ENCODE peak calls at places on chromosomes 7 and 10, in four cellular contexts. One of them, this sample, is unnamed.

GRCh38 chr10:63467833-63468232 is 2.1 kb upstream of the JMJD1C start:
- DNase-seq in choroid plexus epithelial cell: no peak
- DNase-seq in tibial artery: no peak
- DNase-seq in foreskin fibroblast: peak; percentile 18
- DNase-seq in this sample: no peak

GRCh38 chr10:71188201-71188600 is 24.2 kb upstream of the UNC5B start:
- DNase-seq in foreskin fibroblast: no peak
- DNase-seq in tibial artery: no peak
- DNase-seq in choroid plexus epithelial cell: no peak
- DNase-seq in this sample: no peak

GRCh38 chr7:151705744-151706567 is 171.0 kb downstream of the PRKAG2 start:
- DNase-seq in foreskin fibroblast: peak; percentile 40
- DNase-seq in choroid plexus epithelial cell: peak; percentile 76
- DNase-seq in tibial artery: no peak
- DNase-seq in this sample: no peak

GRCh38 chr7:158053516-158053915 is 534.1 kb downstream of the PTPRN2 start:
- DNase-seq in tibial artery: no peak
- DNase-seq in choroid plexus epithelial cell: no peak
- DNase-seq in foreskin fibroblast: no peak
- DNase-seq in this sample: no peak

GRCh38 chr7:152459724-152460251 is 24.0 kb upstream of the KMT2C start:
- DNase-seq in tibial artery: no peak
- DNase-seq in choroid plexus epithelial cell: peak; percentile 41
- DNase-seq in foreskin fibroblast: peak; percentile 53
- DNase-seq in this sample: no peak

GRCh38 chr10:28721318-28721717 is 44.0 kb downstream of the BAMBI start:
- DNase-seq in choroid plexus epithelial cell: no peak
- DNase-seq in tibial artery: no peak
- DNase-seq in foreskin fibroblast: no peak
- DNase-seq in this sample: no peak

GRCh38 chr10:29839826-29840515 is 205.2 kb upstream of the SVIL start:
- DNase-seq in tibial artery: no peak
- DNase-seq in choroid plexus epithelial cell: no peak
- DNase-seq in foreskin fibroblast: no peak
- DNase-seq in this sample: no peak

GRCh38 chr10:15176269-15176668 is 7.8 kb upstream of the NMT2 start:
- DNase-seq in choroid plexus epithelial cell: no peak
- DNase-seq in tibial artery: no peak
- DNase-seq in foreskin fibroblast: no peak
- DNase-seq in this sample: no peak

GRCh38 chr7:142787783-142788182 is 17.0 kb downstream of the PRSS2 start:
- DNase-seq in tibial artery: no peak
- DNase-seq in choroid plexus epithelial cell: no peak
- DNase-seq in foreskin fibroblast: no peak
- DNase-seq in this sample: no peak

GRCh38 chr10:58335306-58336005 is 650 bp downstream of the UBE2D1 start:
- DNase-seq in choroid plexus epithelial cell: peak; percentile 32
- DNase-seq in foreskin fibroblast: peak; percentile 37
- DNase-seq in tibial artery: peak; percentile 66
- DNase-seq in this sample: no peak

GRCh38 chr7:84144480-84144879 is 50.1 kb downstream of the SEMA3A start:
- DNase-seq in foreskin fibroblast: no peak
- DNase-seq in choroid plexus epithelial cell: peak; percentile 41
- DNase-seq in tibial artery: no peak
- DNase-seq in this sample: no peak

GRCh38 chr10:89332718-89333281 is 5.0 kb downstream of the IFIT3 start:
- DNase-seq in tibial artery: no peak
- DNase-seq in foreskin fibroblast: no peak
- DNase-seq in choroid plexus epithelial cell: no peak
- DNase-seq in this sample: no peak

GRCh38 chr7:128874140-128875031 is 11.7 kb downstream of the ATP6V1F start:
- DNase-seq in tibial artery: no peak
- DNase-seq in foreskin fibroblast: no peak
- DNase-seq in choroid plexus epithelial cell: no peak
- DNase-seq in this sample: no peak

GRCh38 chr10:132448248-132448731 is 51.3 kb downstream of the PWWP2B start:
- DNase-seq in choroid plexus epithelial cell: no peak
- DNase-seq in foreskin fibroblast: no peak
- DNase-seq in tibial artery: no peak
- DNase-seq in this sample: no peak

GRCh38 chr10:16986406-16987128 is 143.0 kb downstream of the CUBN start:
- DNase-seq in tibial artery: no peak
- DNase-seq in foreskin fibroblast: peak; percentile 94
- DNase-seq in choroid plexus epithelial cell: peak; percentile 73
- DNase-seq in this sample: peak; percentile 74

GRCh38 chr7:156673902-156674301 is 33.3 kb downstream of the RNF32 start:
- DNase-seq in tibial artery: no peak
- DNase-seq in foreskin fibroblast: no peak
- DNase-seq in choroid plexus epithelial cell: no peak
- DNase-seq in this sample: no peak

GRCh38 chr7:114466911-114467310 is 52.3 kb downstream of the FOXP2 start:
- DNase-seq in tibial artery: no peak
- DNase-seq in choroid plexus epithelial cell: peak; percentile 37
- DNase-seq in foreskin fibroblast: no peak
- DNase-seq in this sample: no peak

GRCh38 chr10:58951087-58951486 is 225.4 kb upstream of the PHYHIPL start:
- DNase-seq in choroid plexus epithelial cell: no peak
- DNase-seq in tibial artery: no peak
- DNase-seq in foreskin fibroblast: no peak
- DNase-seq in this sample: no peak

GRCh38 chr7:151425670-151426075 is 14.3 kb downstream of the CRYGN start:
- DNase-seq in tibial artery: peak; percentile 76
- DNase-seq in foreskin fibroblast: peak; percentile 36
- DNase-seq in choroid plexus epithelial cell: peak; percentile 93
- DNase-seq in this sample: peak; percentile 82

GRCh38 chr10:107701947-107702346 is 537.4 kb upstream of the SORCS1 start:
- DNase-seq in foreskin fibroblast: no peak
- DNase-seq in tibial artery: no peak
- DNase-seq in choroid plexus epithelial cell: peak; percentile 2
- DNase-seq in this sample: peak; percentile 3

GRCh38 chr7:138945806-138946205 is 35.4 kb downstream of the KIAA1549 start:
- DNase-seq in choroid plexus epithelial cell: no peak
- DNase-seq in tibial artery: no peak
- DNase-seq in foreskin fibroblast: no peak
- DNase-seq in this sample: no peak

GRCh38 chr7:106369349-106369748 is 84.6 kb upstream of the NAMPT start:
- DNase-seq in choroid plexus epithelial cell: peak; percentile 62
- DNase-seq in foreskin fibroblast: peak; percentile 79
- DNase-seq in tibial artery: no peak
- DNase-seq in this sample: no peak

GRCh38 chr7:106367664-106368063 is 82.9 kb upstream of the NAMPT start:
- DNase-seq in choroid plexus epithelial cell: no peak
- DNase-seq in foreskin fibroblast: no peak
- DNase-seq in tibial artery: no peak
- DNase-seq in this sample: no peak

GRCh38 chr7:106369816-106370215 is 85.0 kb upstream of the NAMPT start:
- DNase-seq in choroid plexus epithelial cell: no peak
- DNase-seq in foreskin fibroblast: no peak
- DNase-seq in tibial artery: no peak
- DNase-seq in this sample: no peak

GRCh38 chr7:106365252-106366005 is 80.6 kb upstream of the NAMPT start:
- DNase-seq in tibial artery: no peak
- DNase-seq in choroid plexus epithelial cell: peak; percentile 39
- DNase-seq in foreskin fibroblast: no peak
- DNase-seq in this sample: no peak

GRCh38 chr7:106367018-106367420 is 82.2 kb upstream of the NAMPT start:
- DNase-seq in foreskin fibroblast: peak; percentile 11
- DNase-seq in choroid plexus epithelial cell: peak; percentile 65
- DNase-seq in tibial artery: no peak
- DNase-seq in this sample: no peak
- TF ChIP-seq CTCF in foreskin fibroblast: peak; percentile 14
- TF ChIP-seq CTCF in choroid plexus epithelial cell: peak; percentile 67
- TF ChIP-seq CTCF in tibial artery: peak; percentile 7
- TF ChIP-seq CTCF in this sample: peak; percentile 36

DNA sequence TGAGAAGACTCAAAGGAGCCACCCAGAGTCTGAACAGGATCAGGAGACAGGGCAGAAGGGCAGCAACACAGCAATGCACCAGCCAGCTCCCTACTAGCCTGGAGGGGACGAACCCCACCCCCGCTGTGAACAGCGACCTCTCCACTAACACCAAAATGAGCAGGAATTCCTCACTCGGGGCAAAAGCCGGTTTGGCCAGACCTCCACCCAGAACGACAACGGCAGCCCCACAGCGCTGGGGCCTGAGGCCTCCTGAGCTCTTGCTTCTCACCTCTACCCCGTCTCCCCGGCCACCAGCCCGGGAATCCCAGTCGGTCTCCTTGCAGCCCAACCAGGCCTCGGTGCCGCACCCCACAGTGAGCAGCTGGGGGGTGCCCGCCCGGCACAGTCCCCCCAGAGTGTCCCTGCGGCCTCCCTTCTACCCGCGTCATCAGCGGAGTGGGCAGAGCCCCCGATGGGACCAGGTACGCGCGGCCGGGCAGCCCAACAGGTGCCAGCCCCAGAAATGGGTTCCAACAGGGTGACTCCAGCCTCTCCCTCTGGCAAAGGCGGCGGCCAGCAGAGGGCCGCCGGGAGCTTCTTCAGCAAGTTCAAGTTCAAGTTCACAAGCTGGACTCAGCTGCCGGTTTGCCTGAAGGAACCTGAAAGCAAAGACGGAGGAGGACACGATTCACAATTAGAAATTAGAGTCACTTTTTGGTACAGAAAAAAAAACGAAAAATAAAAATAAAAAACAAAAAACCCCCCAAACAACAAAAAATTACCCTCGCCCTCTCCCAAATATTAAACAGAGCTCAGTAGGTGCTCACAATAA is 129.0 kb downstream of the MARCHF5 start:
- DNase-seq in tibial artery: no peak
- DNase-seq in choroid plexus epithelial cell: peak; percentile 65
- DNase-seq in foreskin fibroblast: peak; percentile 57
- DNase-seq in this sample: no peak
- H3K4me3 ChIP-seq in tibial artery: peak overlapping the region; percentile 39
- H3K4me3 ChIP-seq in choroid plexus epithelial cell: peak overlapping the region; percentile 44
- H3K4me3 ChIP-seq in foreskin fibroblast: peak overlapping the region; percentile 41
- H3K4me3 ChIP-seq in this sample: no peak overlapping the region

GRCh38 chr7:35430547-35431153 is 176.8 kb upstream of the TBX20 start:
- DNase-seq in choroid plexus epithelial cell: peak; percentile 22
- DNase-seq in tibial artery: no peak
- DNase-seq in foreskin fibroblast: no peak
- DNase-seq in this sample: no peak
- TF ChIP-seq CTCF in choroid plexus epithelial cell: peak; percentile 43
- TF ChIP-seq CTCF in tibial artery: no peak
- TF ChIP-seq CTCF in foreskin fibroblast: peak; percentile 21
- TF ChIP-seq CTCF in this sample: peak; percentile 51

DNA sequence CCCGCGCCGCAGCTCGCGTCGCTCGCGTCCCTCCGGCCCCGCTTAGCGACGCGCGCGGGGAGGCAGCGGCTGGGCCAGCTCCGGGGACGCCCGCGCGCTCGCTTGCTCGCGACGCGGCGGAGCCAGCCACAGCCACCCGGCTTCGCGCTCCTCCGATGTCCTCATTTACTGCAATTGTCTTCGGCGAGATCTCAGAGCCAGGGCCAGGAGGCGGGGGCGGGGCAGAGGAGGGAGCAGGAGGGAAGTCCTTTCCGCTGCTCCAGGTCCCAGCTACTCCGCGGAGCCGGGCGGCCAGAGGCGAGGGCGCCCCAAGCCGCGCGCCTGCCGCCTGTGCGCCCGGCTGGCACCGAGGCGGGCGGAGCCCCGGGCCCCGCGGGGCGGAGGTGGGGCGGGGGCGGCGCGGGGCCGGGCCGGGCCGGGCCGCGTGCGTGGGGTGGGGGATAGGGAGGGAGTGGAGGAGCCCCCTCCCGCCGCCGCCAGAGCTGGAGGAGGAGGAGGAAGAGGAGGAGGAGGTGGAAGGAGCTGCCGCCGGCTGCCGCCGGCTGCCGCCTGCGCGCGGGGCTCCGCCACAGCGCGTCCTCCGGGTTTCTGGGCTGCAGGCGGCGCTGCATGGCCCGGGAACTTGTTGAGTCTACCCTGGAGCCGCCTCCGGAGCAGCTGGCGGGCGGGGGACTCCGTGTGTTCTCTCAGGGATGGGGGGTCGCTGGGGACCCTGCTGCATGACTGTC is at the start of gene INSYN2A:
- DNase-seq in tibial artery: no peak
- DNase-seq in foreskin fibroblast: peak; percentile 46
- DNase-seq in choroid plexus epithelial cell: peak; percentile 48
- DNase-seq in this sample: no peak
- H3K4me3 ChIP-seq in tibial artery: peak within 1 kb of the TSS; percentile 51
- H3K4me3 ChIP-seq in foreskin fibroblast: peak within 1 kb of the TSS; percentile 41
- H3K4me3 ChIP-seq in choroid plexus epithelial cell: peak within 1 kb of the TSS; percentile 52
- H3K4me3 ChIP-seq in this sample: peak within 1 kb of the TSS; percentile 46

DNA sequence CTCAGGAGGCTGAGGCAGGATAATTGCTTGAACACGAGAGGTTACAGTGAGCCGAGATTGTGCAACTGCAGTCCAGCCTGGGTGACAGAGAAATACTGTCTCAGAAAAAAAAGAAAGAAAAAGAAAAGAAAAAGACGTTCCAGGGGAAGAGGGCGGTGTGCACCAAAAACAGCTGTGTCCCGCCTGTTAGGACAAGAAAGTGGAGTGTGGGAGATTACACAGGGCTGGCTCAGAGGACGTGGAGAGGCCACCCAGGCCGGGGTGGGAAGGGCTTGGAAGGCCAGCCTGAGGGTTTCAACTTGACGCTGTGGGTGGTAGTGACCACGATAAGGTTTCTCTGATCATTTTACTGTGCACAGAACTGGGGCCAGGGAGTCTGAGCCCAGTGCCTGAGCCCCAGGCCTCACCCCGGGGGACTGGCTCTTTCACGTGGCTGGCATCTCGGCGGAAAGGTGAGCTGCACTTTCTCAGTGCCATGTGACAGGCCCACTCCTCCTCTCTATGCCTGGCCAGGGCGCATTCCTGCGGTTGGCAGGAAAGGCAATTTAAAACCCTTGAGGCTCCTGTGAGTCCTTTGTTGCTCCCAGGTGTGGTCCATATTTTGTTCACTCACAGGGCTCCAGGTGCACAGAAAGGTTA is 13.9 kb downstream of the RHBDD2 start:
- DNase-seq in choroid plexus epithelial cell: peak; percentile 33
- DNase-seq in foreskin fibroblast: peak; percentile 54
- DNase-seq in tibial artery: no peak
- DNase-seq in this sample: no peak
- TF ChIP-seq CTCF in choroid plexus epithelial cell: no peak
- TF ChIP-seq CTCF in foreskin fibroblast: no peak
- TF ChIP-seq CTCF in tibial artery: no peak
- TF ChIP-seq CTCF in this sample: no peak

This sample was measured in retinal pigment epithelial cell.